ENCODE peak calls at places on chromosomes 3 and 15, in six cellular contexts. W is DND-41; X is stimulated activated CD4-positive, alpha-beta T cell treated with anti-CD3 and anti-CD28 coated beads, TNF-alpha, amount 100 ng/mL, for 24 hours; B is HuH-7.5; T is hippocampal formation; L is nephron progenitor cell. R is an unnamed sample.

GRCh38 chr15:74277245-74277644 is 41.1 kb downstream of the CCDC33 start:
- DNase-seq in L (no peak), W (no peak), T (no peak), B (no peak), X (no peak), R (no peak)

GRCh38 chr15:68553994-68554715 is 24.6 kb upstream of the CORO2B start:
- DNase-seq in X (peak), T (peak), W (peak), L (peak), B (peak), R (peak)

GRCh38 chr3:195004512-195005250 is 266.3 kb downstream of the XXYLT1 start:
- DNase-seq in B (no peak), X (no peak), W (no peak), L (no peak), T (no peak), R (no peak)

GRCh38 chr3:187765342-187765741 is 20.1 kb upstream of the BCL6 start:
- DNase-seq in X (no peak), B (no peak), W (no peak), T (no peak), L (no peak), R (no peak)

GRCh38 chr3:52225452-52226228 is at the start of gene TLR9:
- DNase-seq in B (no peak), L (no peak), X (no peak), T (no peak), W (peak), R (no peak)

GRCh38 chr3:71432044-71432970 is 151.2 kb downstream of the FOXP1 start:
- DNase-seq in X (no peak), T (no peak), L (no peak), W (peak), B (no peak), R (no peak)

GRCh38 chr3:71998995-71999673 is 214.2 kb upstream of the PROK2 start:
- DNase-seq in B (no peak), T (no peak), L (no peak), X (no peak), W (no peak), R (no peak)

GRCh38 chr15:69390575-69390974 is 23.6 kb upstream of the KIF23 start:
- DNase-seq in X (no peak), W (no peak), B (no peak), T (no peak), L (no peak), R (no peak)

GRCh38 chr3:197003461-197004385 is 25.9 kb downstream of the MELTF start:
- DNase-seq in T (no peak), X (no peak), L (peak), W (peak), B (peak), R (no peak)

GRCh38 chr15:88255496-88256171 is 905 bp downstream of the NTRK3 start:
- DNase-seq in L (peak), W (no peak), X (no peak), T (no peak), B (no peak), R (peak)

GRCh38 chr15:101269479-101270223 is 7.6 kb downstream of the SELENOS start:
- DNase-seq in X (no peak), L (no peak), B (no peak), T (no peak), W (no peak), R (no peak)

GRCh38 chr15:94576889-94577533 is 345.6 kb downstream of the MCTP2 start:
- DNase-seq in B (no peak), L (no peak), T (no peak), W (peak), X (no peak), R (no peak)

GRCh38 chr15:85707519-85708338 is 87.0 kb downstream of the KLHL25 start:
- DNase-seq in B (peak), T (no peak), L (no peak), X (no peak), W (peak), R (no peak)

GRCh38 chr3:8856721-8857120 is 87.3 kb upstream of the OXTR start:
- DNase-seq in X (no peak), L (no peak), W (no peak), B (no peak), T (no peak), R (no peak)

GRCh38 chr15:98813956-98814355 is 165.6 kb downstream of the IGF1R start:
- DNase-seq in X (no peak), W (no peak), B (no peak), L (no peak), T (no peak), R (no peak)

GRCh38 chr3:129343643-129344360 is 65.1 kb downstream of the HMCES start:
- DNase-seq in T (no peak), W (no peak), B (peak), L (peak), X (no peak), R (no peak)

GRCh38 chr3:123075359-123075758 is 8.5 kb downstream of the PDIA5 start:
- DNase-seq in W (no peak), L (no peak), X (no peak), B (no peak), T (no peak), R (no peak)

GRCh38 chr3:186566772-186567071 is 417 bp downstream of the TBCCD1 start:
- DNase-seq in T (no peak), W (no peak), B (no peak), X (no peak), L (no peak), R (no peak)

GRCh38 chr3:134503266-134503665 is 17.4 kb downstream of the CEP63 start:
- DNase-seq in T (no peak), L (no peak), X (no peak), B (no peak), W (no peak), R (no peak)

GRCh38 chr3:27681249-27681748 is 40.8 kb downstream of the EOMES start:
- DNase-seq in W (peak), T (peak), X (peak), B (peak), L (peak), R (no peak)

GRCh38 chr3:21665444-21665843 is 85.6 kb downstream of the ZNF385D start:
- DNase-seq in X (no peak), W (no peak), B (no peak), L (no peak), T (no peak), R (no peak)

GRCh38 chr3:13565581-13566461 is 16.9 kb downstream of the FBLN2 start:
- DNase-seq in T (no peak), B (no peak), W (no peak), X (no peak), L (no peak), R (no peak)

GRCh38 chr15:41564286-41564959 is 5.4 kb downstream of the TYRO3 start:
- DNase-seq in W (no peak), B (peak), X (no peak), L (peak), T (peak), R (no peak)

GRCh38 chr15:41334293-41335120 is 1.8 kb downstream of the NUSAP1 start:
- DNase-seq in X (no peak), B (no peak), L (no peak), T (no peak), W (no peak), R (no peak)

GRCh38 chr3:127373701-127374625 is 86.1 kb upstream of the PRR20G start:
- DNase-seq in B (no peak), W (peak), L (peak), T (no peak), X (no peak), R (no peak)

R was measured in D721Med.